ENCODE peak calls at places on chromosomes 1 and 21, in six cellular contexts. One of them, this sample, is unnamed.

GRCh38 chr21:16040601-16041000 is 310.8 kb downstream of the USP25 start:
- DNase-seq in Kasumi-1: no peak
- DNase-seq in H1: no peak
- DNase-seq in stimulated activated CD8-positive, alpha-beta memory T cell treated with anti-CD3 and anti-CD28 coated beads, Interleukin-4, amount 100 ng/mL, for 24 hours: no peak
- DNase-seq in H54: no peak
- DNase-seq in NCI-H2081: no peak
- DNase-seq in this sample: no peak

GRCh38 chr1:177983824-177984528 is 14.1 kb upstream of the SEC16B start:
- DNase-seq in Kasumi-1: no peak
- DNase-seq in H1: peak
- DNase-seq in stimulated activated CD8-positive, alpha-beta memory T cell treated with anti-CD3 and anti-CD28 coated beads, Interleukin-4, amount 100 ng/mL, for 24 hours: no peak
- DNase-seq in H54: peak
- DNase-seq in NCI-H2081: no peak
- DNase-seq in this sample: no peak

GRCh38 chr1:41371630-41372599 is 10.7 kb downstream of the FOXO6 start:
- DNase-seq in Kasumi-1: peak
- DNase-seq in H1: peak
- DNase-seq in stimulated activated CD8-positive, alpha-beta memory T cell treated with anti-CD3 and anti-CD28 coated beads, Interleukin-4, amount 100 ng/mL, for 24 hours: no peak
- DNase-seq in H54: no peak
- DNase-seq in NCI-H2081: peak
- DNase-seq in this sample: peak

GRCh38 chr1:44048816-44049215 is 17.6 kb upstream of the SLC6A9 start:
- DNase-seq in Kasumi-1: no peak
- DNase-seq in H1: no peak
- DNase-seq in stimulated activated CD8-positive, alpha-beta memory T cell treated with anti-CD3 and anti-CD28 coated beads, Interleukin-4, amount 100 ng/mL, for 24 hours: no peak
- DNase-seq in H54: no peak
- DNase-seq in NCI-H2081: no peak
- DNase-seq in this sample: no peak

GRCh38 chr1:29285771-29286170 is 49.4 kb downstream of the PTPRU start:
- DNase-seq in Kasumi-1: no peak
- DNase-seq in H1: no peak
- DNase-seq in stimulated activated CD8-positive, alpha-beta memory T cell treated with anti-CD3 and anti-CD28 coated beads, Interleukin-4, amount 100 ng/mL, for 24 hours: no peak
- DNase-seq in H54: no peak
- DNase-seq in NCI-H2081: no peak
- DNase-seq in this sample: no peak

GRCh38 chr1:117674521-117675400 is 68.9 kb downstream of the TENT5C start:
- DNase-seq in Kasumi-1: peak
- DNase-seq in H1: no peak
- DNase-seq in stimulated activated CD8-positive, alpha-beta memory T cell treated with anti-CD3 and anti-CD28 coated beads, Interleukin-4, amount 100 ng/mL, for 24 hours: no peak
- DNase-seq in H54: no peak
- DNase-seq in NCI-H2081: no peak
- DNase-seq in this sample: peak

GRCh38 chr1:44759077-44759476 is 16.3 kb upstream of the RPS8 start:
- DNase-seq in Kasumi-1: no peak
- DNase-seq in H1: no peak
- DNase-seq in stimulated activated CD8-positive, alpha-beta memory T cell treated with anti-CD3 and anti-CD28 coated beads, Interleukin-4, amount 100 ng/mL, for 24 hours: no peak
- DNase-seq in H54: no peak
- DNase-seq in NCI-H2081: no peak
- DNase-seq in this sample: no peak

GRCh38 chr1:202692959-202693555 is 17.2 kb downstream of the SYT2 start:
- DNase-seq in Kasumi-1: peak
- DNase-seq in H1: peak
- DNase-seq in stimulated activated CD8-positive, alpha-beta memory T cell treated with anti-CD3 and anti-CD28 coated beads, Interleukin-4, amount 100 ng/mL, for 24 hours: peak
- DNase-seq in H54: peak
- DNase-seq in NCI-H2081: peak
- DNase-seq in this sample: peak

GRCh38 chr1:220815409-220815808 is 28.7 kb downstream of the MTARC1 start:
- DNase-seq in Kasumi-1: no peak
- DNase-seq in H1: no peak
- DNase-seq in stimulated activated CD8-positive, alpha-beta memory T cell treated with anti-CD3 and anti-CD28 coated beads, Interleukin-4, amount 100 ng/mL, for 24 hours: no peak
- DNase-seq in H54: no peak
- DNase-seq in NCI-H2081: no peak
- DNase-seq in this sample: no peak

GRCh38 chr1:1670866-1671265 is 12.1 kb upstream of the CDK11B start:
- DNase-seq in Kasumi-1: no peak
- DNase-seq in H1: no peak
- DNase-seq in stimulated activated CD8-positive, alpha-beta memory T cell treated with anti-CD3 and anti-CD28 coated beads, Interleukin-4, amount 100 ng/mL, for 24 hours: no peak
- DNase-seq in H54: no peak
- DNase-seq in NCI-H2081: no peak
- DNase-seq in this sample: no peak

GRCh38 chr1:176691251-176692228 is 228.6 kb downstream of the PAPPA2 start:
- DNase-seq in Kasumi-1: peak
- DNase-seq in H1: no peak
- DNase-seq in stimulated activated CD8-positive, alpha-beta memory T cell treated with anti-CD3 and anti-CD28 coated beads, Interleukin-4, amount 100 ng/mL, for 24 hours: no peak
- DNase-seq in H54: peak
- DNase-seq in NCI-H2081: peak
- DNase-seq in this sample: peak

GRCh38 chr21:38679531-38679930 is 126.2 kb upstream of the ETS2 start:
- DNase-seq in Kasumi-1: no peak
- DNase-seq in H1: no peak
- DNase-seq in stimulated activated CD8-positive, alpha-beta memory T cell treated with anti-CD3 and anti-CD28 coated beads, Interleukin-4, amount 100 ng/mL, for 24 hours: no peak
- DNase-seq in H54: peak
- DNase-seq in NCI-H2081: no peak
- DNase-seq in this sample: no peak

GRCh38 chr1:21899972-21900371 is 37.1 kb downstream of the HSPG2 start:
- DNase-seq in Kasumi-1: no peak
- DNase-seq in H1: no peak
- DNase-seq in stimulated activated CD8-positive, alpha-beta memory T cell treated with anti-CD3 and anti-CD28 coated beads, Interleukin-4, amount 100 ng/mL, for 24 hours: no peak
- DNase-seq in H54: no peak
- DNase-seq in NCI-H2081: no peak
- DNase-seq in this sample: no peak

GRCh38 chr1:22275626-22276395 is 132.9 kb upstream of the WNT4 start:
- DNase-seq in Kasumi-1: peak
- DNase-seq in H1: peak
- DNase-seq in stimulated activated CD8-positive, alpha-beta memory T cell treated with anti-CD3 and anti-CD28 coated beads, Interleukin-4, amount 100 ng/mL, for 24 hours: peak
- DNase-seq in H54: peak
- DNase-seq in NCI-H2081: peak
- DNase-seq in this sample: peak